ENCODE peak calls at places on chromosomes 7 and 10, in four cellular contexts. I is Peyer's patch, E is ovary, G is tibial nerve. J is an unnamed sample. For H3K27me3 and H3K4me1, the result is how much of the 10 kb centered on the place peaks cover.

GRCh38 chr10:101287183-101287830 is 58.0 kb upstream of the LBX1 start:
- DNase-seq in I (no peak), E (no peak), G (no peak), J (no peak)

GRCh38 chr10:131553581-131553980 is 242.1 kb upstream of the TCERG1L start:
- DNase-seq in I (no peak), E (no peak), G (no peak), J (no peak)

GRCh38 chr7:139118234-139118802 is 8.8 kb upstream of the ZC3HAV1 start:
- DNase-seq in I (no peak), E (no peak), G (no peak), J (peak)

GRCh38 chr7:2734761-2735571 is 47.0 kb downstream of the AMZ1 start:
- DNase-seq in I (no peak), E (peak), G (no peak), J (no peak)

GRCh38 chr10:34565934-34566333 is 249.2 kb downstream of the PARD3 start:
- DNase-seq in I (no peak), E (no peak), G (no peak), J (no peak)

GRCh38 chr10:100504101-100504500 is 15.6 kb downstream of the SEC31B start:
- DNase-seq in I (no peak), E (no peak), G (no peak), J (no peak)

GRCh38 chr7:69651101-69651590 is 52.9 kb downstream of the AUTS2 start:
- DNase-seq in I (no peak), E (no peak), G (no peak), J (no peak)

GRCh38 chr7:149723082-149723767 is 50.2 kb downstream of the ZNF467 start:
- DNase-seq in I (peak), E (no peak), G (no peak), J (no peak)

GRCh38 chr10:112376578-112376855 is 2.6 kb downstream of the ACSL5 start:
- DNase-seq in I (no peak), E (no peak), G (no peak), J (no peak)

GRCh38 chr10:112369495-112370423 is 4.2 kb upstream of the ACSL5 start:
- DNase-seq in I (no peak), E (no peak), G (no peak), J (no peak)

GRCh38 chr10:19158358-19158757 is 109.8 kb downstream of the MALRD1 start:
- DNase-seq in I (no peak), E (no peak), G (no peak), J (peak)

GRCh38 chr7:148156248-148156647 is 434.3 kb upstream of the C7orf33 start:
- DNase-seq in I (no peak), E (no peak), G (no peak), J (no peak)

DNA sequence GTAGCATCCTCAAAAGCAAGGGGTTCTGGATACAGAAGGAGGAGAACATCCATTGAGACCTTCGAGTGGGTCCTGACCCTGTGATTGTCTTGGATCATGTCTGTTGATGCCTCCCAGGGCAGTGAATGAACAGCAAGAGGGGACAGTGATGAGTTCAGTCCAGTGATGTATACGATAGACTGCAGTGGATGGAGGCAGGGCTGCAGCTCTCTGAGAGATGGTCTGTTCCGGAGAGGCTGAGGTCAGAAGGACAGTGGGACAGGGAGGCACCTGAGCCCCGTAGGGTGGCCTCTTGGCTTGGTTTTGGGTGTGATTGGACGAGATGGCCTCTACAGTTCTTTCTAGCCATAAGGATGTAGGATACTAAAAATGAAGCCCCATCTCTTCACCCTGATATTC is 280.4 kb downstream of the CAMK1D start:
- DNase-seq in I (no peak), E (no peak), G (no peak), J (no peak)
- H3K27me3 ChIP-seq in I (under half), E (under half), G (under half), J (under half)

GRCh38 chr10:31399631-31400030 is 80.6 kb downstream of the ZEB1 start:
- DNase-seq in I (no peak), E (no peak), G (no peak), J (no peak)

GRCh38 chr10:31401287-31401686 is 82.3 kb downstream of the ZEB1 start:
- DNase-seq in I (no peak), E (no peak), G (no peak), J (no peak)

GRCh38 chr10:31399171-31399570 is 80.2 kb downstream of the ZEB1 start:
- DNase-seq in I (no peak), E (no peak), G (no peak), J (no peak)

GRCh38 chr10:31395695-31396094 is 76.7 kb downstream of the ZEB1 start:
- DNase-seq in I (no peak), E (no peak), G (no peak), J (no peak)

DNA sequence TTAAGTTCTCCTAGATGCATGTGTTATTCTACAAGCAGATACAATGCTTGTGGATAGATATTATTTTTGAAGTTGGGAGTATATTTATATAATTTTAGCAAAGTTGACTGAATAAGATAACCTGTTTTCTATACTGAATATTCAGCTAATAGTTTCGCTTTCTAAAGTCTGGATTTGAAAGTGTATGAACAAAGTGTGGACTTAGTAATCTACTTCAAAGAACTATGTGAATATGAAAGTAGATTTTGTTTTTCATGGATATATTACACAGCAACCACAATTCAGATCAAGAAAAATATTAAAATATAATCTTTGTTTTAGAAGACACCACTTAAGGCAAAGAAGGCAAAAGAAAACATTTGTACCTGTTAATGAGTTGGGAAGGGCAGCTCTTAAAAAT is 78.8 kb downstream of the ZEB1 start:
- DNase-seq in I (no peak), E (no peak), G (no peak), J (no peak)
- H3K4me1 ChIP-seq in I (under half), E (under half), G (under half), J (under half)

GRCh38 chr7:55561756-55562155 is 10.5 kb downstream of the VOPP1 start:
- DNase-seq in I (no peak), E (no peak), G (no peak), J (no peak)

GRCh38 chr7:55556492-55556891 is 15.8 kb downstream of the VOPP1 start:
- DNase-seq in I (no peak), E (no peak), G (no peak), J (no peak)

GRCh38 chr7:55557666-55558188 is 14.6 kb downstream of the VOPP1 start:
- DNase-seq in I (no peak), E (no peak), G (no peak), J (no peak)

GRCh38 chr7:55556031-55556430 is 16.3 kb downstream of the VOPP1 start:
- DNase-seq in I (no peak), E (no peak), G (no peak), J (no peak)

GRCh38 chr7:55558962-55559920 is 13.1 kb downstream of the VOPP1 start:
- DNase-seq in I (no peak), E (no peak), G (no peak), J (no peak)
- H3K4me3 ChIP-seq in I (no peak), E (no peak), G (no peak), J (no peak)

GRCh38 chr10:91433620-91434019 is 23.5 kb downstream of the HECTD2 start:
- DNase-seq in I (no peak), E (no peak), G (no peak), J (no peak)
- H3K27me3 ChIP-seq in I (under half), E (under half), G (under half), J (under half)

GRCh38 chr7:608954-609711 is 89.5 kb upstream of the PDGFA start:
- DNase-seq in I (no peak), E (no peak), G (no peak), J (no peak)

GRCh38 chr7:610141-610530 is 90.5 kb upstream of the PDGFA start:
- DNase-seq in I (no peak), E (no peak), G (no peak), J (no peak)

GRCh38 chr7:607938-608337 is 88.3 kb upstream of the PDGFA start:
- DNase-seq in I (no peak), E (no peak), G (no peak), J (no peak)

GRCh38 chr7:610531-611280 is 91.1 kb upstream of the PDGFA start:
- DNase-seq in I (no peak), E (peak), G (no peak), J (no peak)

DNA sequence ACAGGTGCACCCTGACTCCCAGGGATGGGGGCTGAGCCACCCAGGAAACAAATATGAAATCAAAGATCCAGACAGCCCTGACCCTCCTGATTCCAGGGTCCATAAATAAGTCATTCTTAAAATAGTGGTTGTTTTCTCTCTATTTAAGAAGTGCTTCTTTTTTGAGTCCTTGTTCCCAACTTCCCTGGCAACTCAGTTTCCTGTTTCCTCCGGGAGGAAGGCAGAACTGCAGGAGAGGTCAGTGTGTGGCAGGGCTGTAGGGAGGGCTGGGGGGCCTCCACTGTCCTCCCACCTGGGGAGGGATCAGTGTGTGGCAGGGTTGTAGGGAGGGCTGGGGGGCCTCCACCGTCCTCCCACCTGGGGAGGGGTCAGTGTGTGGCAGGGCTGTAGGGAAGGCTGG is 88.7 kb upstream of the PDGFA start:
- DNase-seq in I (no peak), E (no peak), G (no peak), J (no peak)
- H3K4me1 ChIP-seq in I (under half), E (under half), G (under half), J (under half)

GRCh38 chr7:54409917-54410316 is 132.3 kb upstream of the VSTM2A start:
- DNase-seq in I (no peak), E (no peak), G (no peak), J (no peak)
- H3K4me3 ChIP-seq in I (no peak), E (no peak), G (no peak), J (no peak)

DNA sequence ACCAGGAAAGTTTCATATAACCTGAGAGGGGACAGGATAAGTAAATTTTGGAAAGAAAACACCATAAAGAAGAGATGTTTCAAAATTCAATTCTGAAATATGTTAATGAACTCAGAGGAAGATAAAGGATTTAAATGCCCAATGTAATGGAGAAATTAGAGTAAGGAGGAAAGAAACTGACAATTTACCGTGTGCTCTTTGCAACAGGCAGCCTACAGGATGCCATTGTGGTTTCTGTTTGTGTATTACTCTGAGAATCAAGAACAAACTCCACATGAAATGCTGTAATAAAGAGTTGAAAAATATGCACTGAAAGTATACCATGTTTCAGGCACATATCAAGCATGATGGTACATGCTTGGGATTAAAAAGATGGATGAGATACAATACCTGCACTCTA is 44.8 kb upstream of the GLCCI1 start:
- DNase-seq in I (no peak), E (no peak), G (no peak), J (no peak)
- H3K27me3 ChIP-seq in I (under half), E (under half), G (under half), J (under half)

GRCh38 chr7:85160223-85160622 is 26.6 kb downstream of the SEMA3D start:
- DNase-seq in I (no peak), E (no peak), G (no peak), J (no peak)
- H3K4me1 ChIP-seq in I (under half), E (under half), G (under half), J (under half)

DNA sequence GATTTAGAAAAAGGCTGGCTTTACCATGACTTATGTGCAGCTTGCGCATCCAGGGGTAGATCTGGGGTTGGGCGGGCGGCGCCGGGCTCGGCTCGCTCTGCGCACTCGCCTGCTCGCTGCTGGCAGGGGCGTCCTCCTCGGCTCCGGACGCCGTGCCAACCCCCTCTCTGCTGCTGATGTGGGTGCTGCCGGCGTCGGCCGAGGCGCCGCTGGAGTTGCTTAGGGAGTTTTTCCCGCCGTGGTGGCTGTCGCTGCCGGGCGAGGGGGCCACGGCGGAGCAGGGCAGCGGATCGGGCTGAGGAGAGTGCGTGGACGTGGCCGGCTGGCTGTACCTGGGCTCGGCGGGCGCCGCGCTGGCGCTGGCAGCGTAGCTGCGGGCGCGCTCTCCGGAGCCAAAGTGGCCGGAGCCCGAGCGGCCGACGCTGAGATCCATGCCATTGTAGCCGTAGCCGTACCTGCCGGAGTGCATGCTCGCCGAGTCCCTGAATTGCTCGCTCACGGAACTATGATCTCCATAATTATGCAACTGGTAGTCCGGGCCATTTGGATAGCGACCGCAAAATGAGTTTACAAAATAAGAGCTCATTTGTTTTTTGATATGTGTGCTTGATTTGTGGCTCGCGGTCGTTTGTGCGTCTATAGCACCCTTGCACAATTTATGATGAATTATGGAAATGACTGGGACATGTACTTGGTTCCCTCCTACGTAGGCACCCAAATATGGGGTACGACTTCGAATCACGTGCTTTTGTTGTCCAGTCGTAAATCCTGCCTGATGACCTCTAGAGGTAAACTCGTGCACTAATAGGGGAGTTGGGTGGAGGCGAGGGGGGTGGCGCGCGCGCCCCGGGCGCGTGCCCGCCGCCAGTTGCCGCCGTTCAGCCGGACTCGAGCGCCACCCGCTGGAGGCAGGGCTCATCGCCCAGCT is at the start of gene HOXA5:
- DNase-seq in I (peak), E (no peak), G (no peak), J (peak)
- H3K4me3 ChIP-seq in I (peak), E (peak), G (peak), J (peak)

GRCh38 chr10:8035641-8036520 is 18.6 kb upstream of the GATA3 start:
- DNase-seq in I (no peak), E (no peak), G (no peak), J (no peak)
- H3K27me3 ChIP-seq in I (under half), E (under half), G (half or more), J (under half)